ENCODE peak calls at places on chromosomes 7 and 10, in four cellular contexts. Y is AG04450, S is nephron progenitor cell, P is B cell. W is an unnamed sample.
A peak's percentile ranks its signal among the peaks of the same experiment; 100 is the strongest.

GRCh38 chr7:26958834-26959233 is 94.4 kb upstream of the SKAP2 start:
- DNase-seq in P (no peak), S (no peak), Y (peak; percentile 29), W (no peak)

GRCh38 chr7:102279537-102280400 is 6.9 kb upstream of the SH2B2 start:
- DNase-seq in S (peak; percentile 80), Y (no peak), P (peak; percentile 89), W (peak; percentile 82)

GRCh38 chr10:95201736-95202135 is 7.7 kb downstream of the ACSM6 start:
- DNase-seq in Y (no peak), S (no peak), P (no peak), W (no peak)

GRCh38 chr10:131312261-131312801 is 810 bp upstream of the TCERG1L start:
- DNase-seq in Y (no peak), P (no peak), S (peak; percentile 87), W (peak; percentile 81)

GRCh38 chr7:27103489-27104226 is 1.2 kb upstream of the HOXA2 start:
- DNase-seq in Y (no peak), P (peak; percentile 33), S (peak; percentile 65), W (no peak)

GRCh38 chr7:6654842-6655610 is 17.9 kb downstream of the ZNF316 start:
- DNase-seq in Y (no peak), S (no peak), P (peak; percentile 47), W (no peak)

GRCh38 chr10:103265712-103266329 is 11.1 kb upstream of the INA start:
- DNase-seq in Y (no peak), S (peak; percentile 85), P (no peak), W (no peak)

GRCh38 chr7:96589038-96589437 is 120.6 kb downstream of the SEM1 start:
- DNase-seq in P (no peak), S (no peak), Y (no peak), W (no peak)

GRCh38 chr7:138510003-138510402 is 49.9 kb downstream of the TRIM24 start:
- DNase-seq in S (no peak), P (no peak), Y (no peak), W (no peak)

GRCh38 chr7:143279186-143280098 is 5.3 kb upstream of the TMEM139 start:
- DNase-seq in P (no peak), S (no peak), Y (no peak), W (no peak)

GRCh38 chr10:49075743-49076142 is 39.6 kb downstream of the VSTM4 start:
- DNase-seq in S (no peak), Y (no peak), P (no peak), W (no peak)

GRCh38 chr10:14560794-14561765 is 213.6 kb downstream of the FAM107B start:
- DNase-seq in P (no peak), Y (no peak), S (no peak), W (no peak)

GRCh38 chr7:46152671-46153070 is 231.6 kb upstream of the IGFBP3 start:
- DNase-seq in P (no peak), Y (no peak), S (no peak), W (no peak)
- TF ChIP-seq CTCF in P (no peak), Y (peak; percentile 6), S (no peak), W (no peak)

GRCh38 chr10:100194711-100195110 is 8.9 kb upstream of the ERLIN1 start:
- DNase-seq in S (no peak), Y (no peak), P (no peak), W (no peak)
- TF ChIP-seq CTCF in S (no peak), Y (no peak), P (no peak), W (no peak)

GRCh38 chr7:29556405-29557195 is 7.0 kb upstream of the PRR15 start:
- DNase-seq in S (no peak), Y (no peak), P (no peak), W (no peak)
- TF ChIP-seq CTCF in S (no peak), Y (no peak), P (no peak), W (no peak)

GRCh38 chr7:87220026-87220733 is 648 bp upstream of the TMEM243 start:
- DNase-seq in Y (no peak), P (peak; percentile 83), S (peak; percentile 82), W (peak; percentile 86)
- TF ChIP-seq CTCF in Y (no peak), P (peak; percentile 23), S (no peak), W (no peak)

DNA sequence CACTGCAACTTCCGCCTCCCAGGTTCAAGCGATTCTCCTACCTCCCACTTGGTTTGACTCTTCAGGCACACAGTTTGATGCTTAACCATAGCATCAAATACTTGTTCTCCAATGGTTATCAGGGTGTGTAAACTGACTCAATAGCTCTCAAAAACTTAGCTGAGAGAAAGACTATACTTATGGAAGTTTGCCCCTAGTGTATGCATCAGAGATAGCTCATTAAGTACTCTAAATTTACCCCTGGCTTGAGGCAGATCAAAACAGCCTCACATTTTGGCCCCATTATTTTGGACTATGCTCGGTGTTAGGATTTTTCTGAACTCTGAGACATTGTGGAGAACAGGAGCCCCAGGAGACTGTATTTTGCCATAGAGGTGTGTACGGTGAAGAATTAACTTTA is 40.8 kb upstream of the SLC35B4 start:
- DNase-seq in Y (no peak), P (no peak), S (no peak), W (no peak)
- TF ChIP-seq CTCF in Y (peak; percentile 12), P (no peak), S (no peak), W (no peak)

GRCh38 chr7:87059525-87060287 is at the start of gene ELAPOR2:
- DNase-seq in S (peak; percentile 92), Y (no peak), P (peak; percentile 94), W (peak; percentile 97)
- TF ChIP-seq CTCF in S (peak; percentile 38), Y (peak; percentile 22), P (peak; percentile 67), W (peak; percentile 39)

GRCh38 chr10:85222300-85222699 is 893.9 kb downstream of the CCSER2 start:
- DNase-seq in S (no peak), Y (no peak), P (no peak), W (no peak)
- TF ChIP-seq CTCF in S (no peak), Y (no peak), P (no peak), W (no peak)

GRCh38 chr10:100100651-100101525 is 19.2 kb upstream of the CPN1 start:
- DNase-seq in P (no peak), Y (peak; percentile 0), S (no peak), W (no peak)
- TF ChIP-seq CTCF in P (no peak), Y (peak; percentile 26), S (no peak), W (no peak)

DNA sequence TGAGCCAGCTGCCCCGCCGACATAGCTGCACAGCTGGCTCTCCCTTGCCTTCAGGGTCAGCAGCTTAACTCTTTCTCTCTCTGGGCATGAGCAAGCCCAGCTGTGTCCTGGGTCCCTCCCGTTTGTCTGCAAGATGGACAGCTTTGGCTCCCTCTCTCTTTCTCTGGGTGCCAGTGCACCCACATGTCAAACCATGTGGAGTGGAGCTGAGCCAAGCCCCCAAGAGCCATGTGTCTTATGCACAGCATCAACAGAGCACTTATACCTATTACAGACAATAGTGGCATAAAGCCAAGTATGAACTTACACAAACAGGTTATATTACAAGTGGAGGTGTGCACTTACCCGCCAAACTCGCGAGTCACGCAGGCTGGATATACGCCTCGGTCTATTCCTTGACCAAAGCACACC is 35.7 kb upstream of the MTPAP start:
- DNase-seq in S (no peak), P (no peak), Y (no peak), W (peak; percentile 65)
- TF ChIP-seq CTCF in S (no peak), P (peak; percentile 58), Y (peak; percentile 51), W (peak; percentile 50)

W was measured in glutamatergic neuron.